ENCODE peak calls at places on chromosomes 2 and 18, in eight cellular contexts. O is T-helper 2 cell; X is DMS79; G is HFFc6; H is fibroblast of the aortic adventitia; Z is NCI-H748 treated with DMSO at 0.1 percent for 48 hours; B is kidney; W is stimulated activated CD4-positive, alpha-beta T cell treated with anti-CD3 and anti-CD28 coated beads, Interleukin-1b, Interleukin-23, amount 100 ng/mL, for 24 hours. R is an unnamed sample.

GRCh38 chr2:127683766-127684165 is 8.4 kb upstream of the LIMS2 start:
- DNase-seq in G (peak), H (peak), X (no peak), O (no peak), W (no peak), Z (no peak), B (no peak), R (no peak)

GRCh38 chr2:121018136-121019057 is 266.6 kb downstream of the TFCP2L1 start:
- DNase-seq in X (no peak), W (no peak), B (peak), H (no peak), O (no peak), Z (no peak), G (no peak), R (no peak)

GRCh38 chr2:138507267-138507666 is 5.7 kb downstream of the SPOPL start:
- DNase-seq in B (no peak), G (no peak), Z (peak), W (no peak), O (no peak), X (peak), H (no peak), R (no peak)

GRCh38 chr2:17422066-17422465 is 96.2 kb downstream of the RAD51AP2 start:
- DNase-seq in W (no peak), X (no peak), H (peak), G (no peak), B (no peak), Z (no peak), O (no peak), R (no peak)

GRCh38 chr2:42268528-42269151 is 92.4 kb downstream of the COX7A2L start:
- DNase-seq in H (no peak), X (no peak), Z (no peak), O (no peak), G (no peak), W (no peak), B (no peak), R (no peak)

GRCh38 chr18:48829443-48830149 is 121.2 kb downstream of the SMAD7 start:
- DNase-seq in Z (no peak), H (no peak), G (no peak), B (peak), W (no peak), O (no peak), X (peak), R (no peak)

GRCh38 chr2:96961551-96961950 is 24.8 kb downstream of the FAM178B start:
- DNase-seq in Z (no peak), G (no peak), X (no peak), W (no peak), B (peak), O (no peak), H (no peak), R (no peak)

GRCh38 chr18:10659594-10659993 is 133.8 kb downstream of the NAPG start:
- DNase-seq in O (no peak), G (no peak), X (no peak), Z (no peak), B (no peak), W (no peak), H (no peak), R (no peak)

GRCh38 chr2:96267159-96267971 is 1.3 kb downstream of the CIAO1 start:
- DNase-seq in H (peak), W (no peak), O (peak), Z (no peak), G (peak), B (no peak), X (no peak), R (no peak)

GRCh38 chr2:134146620-134147019 is 107.3 kb upstream of the MGAT5 start:
- DNase-seq in H (peak), W (no peak), B (no peak), X (no peak), G (peak), O (no peak), Z (no peak), R (no peak)

GRCh38 chr2:71832388-71832787 is 315.3 kb downstream of the CYP26B1 start:
- DNase-seq in Z (no peak), B (no peak), X (no peak), W (no peak), G (peak), H (no peak), O (no peak), R (no peak)

GRCh38 chr2:168348076-168348475 is 100.7 kb upstream of the STK39 start:
- DNase-seq in G (peak), Z (peak), X (no peak), W (no peak), O (no peak), B (no peak), H (peak), R (no peak)

R was measured in GM12864.